ENCODE peak calls at places on chromosomes 12 and 14, in six cellular contexts. One of them, this sample, is unnamed.

GRCh38 chr12:67645126-67645525 is 3.4 kb upstream of the DYRK2 start:
- DNase-seq in transverse colon: no peak
- DNase-seq in HCT116: no peak
- DNase-seq in Panc1: no peak
- DNase-seq in K562: no peak
- DNase-seq in SK-N-SH: no peak
- DNase-seq in this sample: no peak

GRCh38 chr14:58098507-58098906 is 53.5 kb downstream of the ARMH4 start:
- DNase-seq in transverse colon: peak; percentile 10
- DNase-seq in HCT116: no peak
- DNase-seq in Panc1: no peak
- DNase-seq in K562: no peak
- DNase-seq in SK-N-SH: no peak
- DNase-seq in this sample: no peak

GRCh38 chr12:14905269-14906004 is 19.8 kb upstream of the MGP start:
- DNase-seq in transverse colon: no peak
- DNase-seq in HCT116: no peak
- DNase-seq in Panc1: no peak
- DNase-seq in K562: no peak
- DNase-seq in SK-N-SH: no peak
- DNase-seq in this sample: no peak

GRCh38 chr12:100229876-100230275 is 29.3 kb downstream of the ACTR6 start:
- DNase-seq in transverse colon: no peak
- DNase-seq in HCT116: no peak
- DNase-seq in Panc1: no peak
- DNase-seq in K562: no peak
- DNase-seq in SK-N-SH: no peak
- DNase-seq in this sample: peak; percentile 87

GRCh38 chr12:542290-543113 is 82.8 kb downstream of the B4GALNT3 start:
- DNase-seq in transverse colon: no peak
- DNase-seq in HCT116: no peak
- DNase-seq in Panc1: no peak
- DNase-seq in K562: no peak
- DNase-seq in SK-N-SH: no peak
- DNase-seq in this sample: no peak

GRCh38 chr12:96981053-96981452 is 74.0 kb downstream of the NEDD1 start:
- DNase-seq in transverse colon: no peak
- DNase-seq in HCT116: no peak
- DNase-seq in Panc1: no peak
- DNase-seq in K562: no peak
- DNase-seq in SK-N-SH: no peak
- DNase-seq in this sample: no peak

GRCh38 chr14:71529855-71530254 is 402.4 kb upstream of the RGS6 start:
- DNase-seq in transverse colon: no peak
- DNase-seq in HCT116: no peak
- DNase-seq in Panc1: no peak
- DNase-seq in K562: no peak
- DNase-seq in SK-N-SH: no peak
- DNase-seq in this sample: no peak

GRCh38 chr14:63203618-63204406 is 431 bp upstream of the RHOJ start:
- DNase-seq in transverse colon: peak; percentile 57
- DNase-seq in HCT116: no peak
- DNase-seq in Panc1: peak; percentile 2
- DNase-seq in K562: no peak
- DNase-seq in SK-N-SH: peak; percentile 34
- DNase-seq in this sample: peak; percentile 36

GRCh38 chr14:69244946-69245345 is 15.0 kb upstream of the GALNT16 start:
- DNase-seq in transverse colon: no peak
- DNase-seq in HCT116: no peak
- DNase-seq in Panc1: no peak
- DNase-seq in K562: no peak
- DNase-seq in SK-N-SH: no peak
- DNase-seq in this sample: no peak

GRCh38 chr14:30957813-30958370 is 67.6 kb upstream of the AP4S1 start:
- DNase-seq in transverse colon: no peak
- DNase-seq in HCT116: no peak
- DNase-seq in Panc1: no peak
- DNase-seq in K562: no peak
- DNase-seq in SK-N-SH: no peak
- DNase-seq in this sample: no peak

GRCh38 chr12:27333311-27334009 is 824 bp downstream of the BMAL2 start:
- DNase-seq in transverse colon: peak; percentile 40
- DNase-seq in HCT116: no peak
- DNase-seq in Panc1: no peak
- DNase-seq in K562: no peak
- DNase-seq in SK-N-SH: peak; percentile 76
- DNase-seq in this sample: peak; percentile 8

GRCh38 chr14:90522585-90523191 is 125.9 kb downstream of the CALM1 start:
- DNase-seq in transverse colon: peak; percentile 49
- DNase-seq in HCT116: no peak
- DNase-seq in Panc1: no peak
- DNase-seq in K562: no peak
- DNase-seq in SK-N-SH: peak; percentile 93
- DNase-seq in this sample: peak; percentile 75

GRCh38 chr14:54629635-54630360 is 62.9 kb downstream of the SAMD4A start:
- DNase-seq in transverse colon: no peak
- DNase-seq in HCT116: no peak
- DNase-seq in Panc1: no peak
- DNase-seq in K562: no peak
- DNase-seq in SK-N-SH: no peak
- DNase-seq in this sample: no peak

GRCh38 chr12:46585854-46586621 is 213.5 kb upstream of the SLC38A2 start:
- DNase-seq in transverse colon: peak; percentile 62
- DNase-seq in HCT116: peak; percentile 16
- DNase-seq in Panc1: no peak
- DNase-seq in K562: no peak
- DNase-seq in SK-N-SH: no peak
- DNase-seq in this sample: no peak

GRCh38 chr12:78338054-78338785 is 507.5 kb downstream of the NAV3 start:
- DNase-seq in transverse colon: no peak
- DNase-seq in HCT116: no peak
- DNase-seq in Panc1: no peak
- DNase-seq in K562: no peak
- DNase-seq in SK-N-SH: no peak
- DNase-seq in this sample: no peak

GRCh38 chr12:95996034-95996658 is at the start of gene HAL:
- DNase-seq in transverse colon: peak; percentile 18
- DNase-seq in HCT116: no peak
- DNase-seq in Panc1: no peak
- DNase-seq in K562: no peak
- DNase-seq in SK-N-SH: no peak
- DNase-seq in this sample: no peak

GRCh38 chr12:75951399-75952228 is 80.0 kb downstream of the PHLDA1 start:
- DNase-seq in transverse colon: no peak
- DNase-seq in HCT116: no peak
- DNase-seq in Panc1: no peak
- DNase-seq in K562: no peak
- DNase-seq in SK-N-SH: no peak
- DNase-seq in this sample: no peak

GRCh38 chr12:120586216-120586615 is 5.0 kb upstream of the POP5 start:
- DNase-seq in transverse colon: no peak
- DNase-seq in HCT116: no peak
- DNase-seq in Panc1: no peak
- DNase-seq in K562: no peak
- DNase-seq in SK-N-SH: no peak
- DNase-seq in this sample: no peak

GRCh38 chr12:98373019-98373554 is 142.3 kb upstream of the TMPO start:
- DNase-seq in transverse colon: no peak
- DNase-seq in HCT116: peak; percentile 39
- DNase-seq in Panc1: no peak
- DNase-seq in K562: peak; percentile 33
- DNase-seq in SK-N-SH: peak; percentile 43
- DNase-seq in this sample: no peak

GRCh38 chr14:43039881-43040280 is 1433.2 kb downstream of the LRFN5 start:
- DNase-seq in transverse colon: no peak
- DNase-seq in HCT116: no peak
- DNase-seq in Panc1: no peak
- DNase-seq in K562: no peak
- DNase-seq in SK-N-SH: no peak
- DNase-seq in this sample: no peak

GRCh38 chr12:88298761-88299242 is 156.7 kb downstream of the TMTC3 start:
- DNase-seq in transverse colon: no peak
- DNase-seq in HCT116: peak; percentile 70
- DNase-seq in Panc1: no peak
- DNase-seq in K562: no peak
- DNase-seq in SK-N-SH: no peak
- DNase-seq in this sample: peak; percentile 17

GRCh38 chr12:11814362-11814761 is 164.9 kb downstream of the ETV6 start:
- DNase-seq in transverse colon: no peak
- DNase-seq in HCT116: no peak
- DNase-seq in Panc1: no peak
- DNase-seq in K562: no peak
- DNase-seq in SK-N-SH: no peak
- DNase-seq in this sample: no peak

DNA sequence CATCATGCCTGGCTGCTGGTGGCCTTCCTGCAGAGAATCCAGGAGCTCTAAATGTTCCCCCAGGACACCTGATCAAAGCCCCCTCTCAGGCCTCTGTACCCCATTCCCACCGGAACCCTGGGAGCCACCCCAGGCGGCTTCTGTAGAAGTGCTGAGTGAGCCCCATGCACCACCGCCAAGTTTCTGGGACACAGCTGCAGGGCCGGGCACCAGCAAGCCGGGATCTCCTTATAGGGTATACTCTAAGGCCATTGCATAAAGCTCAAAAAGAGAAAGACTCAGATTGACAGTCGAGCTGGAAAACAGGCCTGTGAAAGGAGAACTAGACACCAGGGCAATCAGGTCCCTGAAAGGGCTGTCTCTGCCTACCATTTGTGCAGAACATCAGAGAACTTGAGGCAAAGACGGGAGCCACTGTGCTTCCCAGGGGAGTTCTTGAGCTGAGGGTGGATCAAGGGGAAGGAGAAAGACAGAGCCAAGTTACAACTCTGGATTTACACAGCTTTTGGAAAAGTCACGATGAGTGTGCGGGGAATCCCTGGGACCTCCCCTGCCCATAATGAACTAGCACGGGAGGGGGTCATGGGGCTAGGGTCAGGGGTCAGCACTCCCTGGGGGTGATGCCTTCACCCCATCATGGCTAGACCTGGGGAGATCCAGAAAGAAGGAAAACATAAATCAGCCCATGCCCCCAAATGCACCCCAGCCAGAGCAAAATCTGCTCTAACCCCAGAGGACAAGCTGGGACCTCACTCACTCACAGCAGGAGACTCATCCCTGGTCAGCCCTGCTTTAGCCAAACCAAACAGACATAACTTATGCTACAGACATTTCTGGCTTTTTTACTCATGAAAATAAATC is 51.1 kb downstream of the ITPK1 start:
- DNase-seq in transverse colon: no peak
- DNase-seq in HCT116: no peak
- DNase-seq in Panc1: no peak
- DNase-seq in K562: no peak
- DNase-seq in SK-N-SH: no peak
- DNase-seq in this sample: no peak
- H3K27ac ChIP-seq in transverse colon: peak overlapping the region; percentile 77
- H3K27ac ChIP-seq in HCT116: no peak overlapping the region
- H3K27ac ChIP-seq in Panc1: no peak overlapping the region
- H3K27ac ChIP-seq in K562: no peak overlapping the region
- H3K27ac ChIP-seq in SK-N-SH: no peak overlapping the region
- H3K27ac ChIP-seq in this sample: peak overlapping the region; percentile 39

GRCh38 chr14:64549805-64550538 is at the start of gene PPP1R36:
- DNase-seq in transverse colon: peak; percentile 81
- DNase-seq in HCT116: no peak
- DNase-seq in Panc1: no peak
- DNase-seq in K562: no peak
- DNase-seq in SK-N-SH: peak; percentile 71
- DNase-seq in this sample: no peak
- TF ChIP-seq CTCF in transverse colon: no peak
- TF ChIP-seq CTCF in HCT116: no peak
- TF ChIP-seq CTCF in Panc1: no peak
- TF ChIP-seq CTCF in K562: no peak
- TF ChIP-seq CTCF in SK-N-SH: no peak
- TF ChIP-seq CTCF in this sample: no peak

DNA sequence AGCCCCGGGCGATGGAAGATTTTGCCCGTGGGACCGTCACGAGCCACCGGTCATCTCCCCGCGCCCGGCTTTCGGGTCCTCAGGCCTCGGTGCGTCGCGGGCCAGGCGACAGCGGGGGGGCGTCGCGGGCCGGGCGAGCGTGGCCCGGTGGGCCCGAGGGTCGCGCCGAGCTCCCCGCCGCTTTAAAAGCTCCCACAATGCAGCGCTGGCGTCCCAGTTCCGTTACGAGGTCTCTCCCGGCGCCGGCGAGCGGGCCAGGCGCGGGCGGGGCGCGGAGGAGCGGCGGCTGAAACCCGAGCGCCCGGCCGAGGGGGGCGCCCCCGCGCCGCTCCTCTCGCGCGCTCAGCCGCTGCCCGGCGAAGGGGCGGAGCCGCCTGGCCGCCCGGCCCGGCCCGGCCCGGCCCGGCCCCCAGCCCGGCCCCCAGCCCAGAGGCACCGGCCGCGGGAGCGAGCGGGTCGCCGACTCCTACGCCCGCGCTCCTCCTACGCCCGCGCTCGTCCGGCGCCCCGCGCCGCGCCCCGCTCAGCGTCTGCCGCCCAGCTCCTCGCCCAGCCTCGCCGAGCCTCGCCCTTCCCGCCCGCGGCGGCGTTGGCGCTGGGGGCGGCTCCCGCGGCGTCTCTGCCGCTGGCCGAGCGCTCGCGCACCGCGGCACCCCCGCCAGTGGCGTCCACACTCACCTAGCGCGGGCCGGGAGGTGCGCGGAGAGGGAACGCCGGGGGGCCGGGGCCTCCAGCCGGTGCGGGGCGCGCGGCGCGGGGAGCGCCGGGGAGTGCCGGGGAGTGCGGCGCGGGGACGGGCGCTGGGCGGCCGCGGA is at the start of gene RASSF8:
- DNase-seq in transverse colon: peak; percentile 62
- DNase-seq in HCT116: no peak
- DNase-seq in Panc1: no peak
- DNase-seq in K562: peak; percentile 82
- DNase-seq in SK-N-SH: peak; percentile 94
- DNase-seq in this sample: peak; percentile 68
- TF ChIP-seq POLR2AphosphoS5 in transverse colon: peak; percentile 79
- TF ChIP-seq POLR2AphosphoS5 in HCT116: peak; percentile 40
- TF ChIP-seq POLR2AphosphoS5 in Panc1: peak; percentile 67
- TF ChIP-seq POLR2AphosphoS5 in K562: no peak
- TF ChIP-seq POLR2AphosphoS5 in SK-N-SH: peak; percentile 25
- TF ChIP-seq POLR2AphosphoS5 in this sample: no peak

GRCh38 chr14:35809597-35809996 is 502 bp upstream of the RALGAPA1 start:
- DNase-seq in transverse colon: no peak
- DNase-seq in HCT116: no peak
- DNase-seq in Panc1: no peak
- DNase-seq in K562: no peak
- DNase-seq in SK-N-SH: no peak
- DNase-seq in this sample: no peak
- H3K27ac ChIP-seq in transverse colon: peak overlapping the region; percentile 96
- H3K27ac ChIP-seq in HCT116: peak overlapping the region; percentile 89
- H3K27ac ChIP-seq in Panc1: no peak overlapping the region
- H3K27ac ChIP-seq in K562: no peak overlapping the region
- H3K27ac ChIP-seq in SK-N-SH: peak overlapping the region; percentile 72
- H3K27ac ChIP-seq in this sample: peak overlapping the region; percentile 94

GRCh38 chr12:81461163-81461562 is 298.0 kb downstream of the PPFIA2 start:
- DNase-seq in transverse colon: no peak
- DNase-seq in HCT116: no peak
- DNase-seq in Panc1: no peak
- DNase-seq in K562: no peak
- DNase-seq in SK-N-SH: no peak
- DNase-seq in this sample: no peak
- TF ChIP-seq CTCF in transverse colon: no peak
- TF ChIP-seq CTCF in HCT116: peak; percentile 18
- TF ChIP-seq CTCF in Panc1: no peak
- TF ChIP-seq CTCF in K562: no peak
- TF ChIP-seq CTCF in SK-N-SH: peak; percentile 39
- TF ChIP-seq CTCF in this sample: no peak

GRCh38 chr14:92121207-92121669 is 268 bp downstream of the NDUFB1 start:
- DNase-seq in transverse colon: peak; percentile 39
- DNase-seq in HCT116: no peak
- DNase-seq in Panc1: no peak
- DNase-seq in K562: no peak
- DNase-seq in SK-N-SH: no peak
- DNase-seq in this sample: peak; percentile 25
- TF ChIP-seq POLR2AphosphoS5 in transverse colon: no peak
- TF ChIP-seq POLR2AphosphoS5 in HCT116: peak; percentile 88
- TF ChIP-seq POLR2AphosphoS5 in Panc1: no peak
- TF ChIP-seq POLR2AphosphoS5 in K562: no peak
- TF ChIP-seq POLR2AphosphoS5 in SK-N-SH: no peak
- TF ChIP-seq POLR2AphosphoS5 in this sample: no peak

This sample was measured in prostate gland.